ENCODE peak calls at places on chromosomes 12 and 14, in seven cellular contexts. B is neural crest cell; N is naive thymus-derived CD4-positive, alpha-beta T cell; D is thoracic aorta; W is HTR-8/SVneo; O is NCI-H748 treated with DMSO at 0.1 percent for 48 hours; P is BJ. I is an unnamed sample.

GRCh38 chr12:115232455-115233156 is 548.6 kb upstream of the TBX3 start:
- DNase-seq in B (no peak), N (no peak), D (no peak), W (no peak), O (no peak), P (no peak), I (no peak)

GRCh38 chr12:12333407-12333831 is 16.6 kb downstream of the MANSC1 start:
- DNase-seq in B (no peak), N (no peak), D (no peak), W (no peak), O (peak; percentile 53), P (no peak), I (no peak)

GRCh38 chr12:32309811-32310755 is 89.3 kb upstream of the FGD4 start:
- DNase-seq in B (no peak), N (no peak), D (no peak), W (no peak), O (no peak), P (no peak), I (no peak)

GRCh38 chr12:107165581-107165980 is 72.2 kb upstream of the CRY1 start:
- DNase-seq in B (no peak), N (no peak), D (no peak), W (no peak), O (no peak), P (no peak), I (no peak)

GRCh38 chr12:52488736-52489135 is 4.3 kb downstream of the KRT6A start:
- DNase-seq in B (no peak), N (no peak), D (no peak), W (no peak), O (no peak), P (no peak), I (no peak)

GRCh38 chr12:60035835-60036234 is 440.0 kb downstream of the SLC16A7 start:
- DNase-seq in B (no peak), N (no peak), D (no peak), W (peak; percentile 5), O (no peak), P (peak; percentile 0), I (no peak)

GRCh38 chr12:57551637-57552305 is 1.9 kb downstream of the KIF5A start:
- DNase-seq in B (no peak), N (no peak), D (no peak), W (no peak), O (no peak), P (no peak), I (no peak)

GRCh38 chr12:115223322-115223721 is 539.3 kb upstream of the TBX3 start:
- DNase-seq in B (no peak), N (no peak), D (no peak), W (peak; percentile 31), O (no peak), P (no peak), I (no peak)

GRCh38 chr12:113676547-113676946 is 204.9 kb upstream of the LHX5 start:
- DNase-seq in B (no peak), N (no peak), D (no peak), W (no peak), O (no peak), P (no peak), I (no peak)

GRCh38 chr12:65171870-65172269 is 2.5 kb downstream of the LEMD3 start:
- DNase-seq in B (no peak), N (peak; percentile 12), D (no peak), W (no peak), O (no peak), P (no peak), I (no peak)

GRCh38 chr14:21248739-21249411 is 20.4 kb downstream of the HNRNPC start:
- DNase-seq in B (no peak), N (no peak), D (no peak), W (no peak), O (no peak), P (no peak), I (no peak)

GRCh38 chr12:106739815-106740552 is 34.5 kb upstream of the RIC8B start:
- DNase-seq in B (no peak), N (no peak), D (no peak), W (peak; percentile 39), O (no peak), P (no peak), I (no peak)

GRCh38 chr14:72444701-72445100 is 449.2 kb downstream of the DPF3 start:
- DNase-seq in B (no peak), N (no peak), D (no peak), W (no peak), O (no peak), P (no peak), I (no peak)

GRCh38 chr12:87871061-87871460 is 158.1 kb downstream of the C12orf50 start:
- DNase-seq in B (no peak), N (no peak), D (no peak), W (no peak), O (no peak), P (no peak), I (no peak)

GRCh38 chr12:119786539-119786938 is 90.6 kb downstream of the CIT start:
- DNase-seq in B (no peak), N (no peak), D (no peak), W (no peak), O (no peak), P (no peak), I (no peak)

GRCh38 chr12:39538679-39539104 is 80.9 kb downstream of the ABCD2 start:
- DNase-seq in B (no peak), N (no peak), D (no peak), W (no peak), O (no peak), P (no peak), I (no peak)

GRCh38 chr12:10454531-10454930 is 1.4 kb upstream of the KLRC1 start:
- DNase-seq in B (no peak), N (no peak), D (no peak), W (no peak), O (no peak), P (no peak), I (no peak)

GRCh38 chr12:120230974-120231315 is 30.0 kb upstream of the RPLP0 start:
- DNase-seq in B (no peak), N (no peak), D (no peak), W (no peak), O (no peak), P (no peak), I (no peak)

GRCh38 chr14:63725786-63726185 is 2.1 kb downstream of the SGPP1 start:
- DNase-seq in B (no peak), N (no peak), D (no peak), W (no peak), O (peak; percentile 6), P (no peak), I (no peak)

GRCh38 chr14:71931492-71932228 is 569 bp upstream of the RGS6 start:
- DNase-seq in B (peak; percentile 10), N (no peak), D (no peak), W (no peak), O (peak; percentile 53), P (no peak), I (no peak)